ENCODE peak calls at places on chromosomes 1 and 21, in ten cellular contexts. One of them, this sample, is unnamed.
A peak's percentile ranks its signal among the peaks of the same experiment; 100 is the strongest.

GRCh38 chr1:50333595-50333974 is 89.7 kb downstream of the DMRTA2 start:
- DNase-seq in kidney tubule cell: peak; percentile 60
- DNase-seq in Peyer's patch: peak; percentile 60
- DNase-seq in astrocyte of the spinal cord: peak; percentile 15
- DNase-seq in NCI-H1930: peak; percentile 62
- DNase-seq in NCI-H1092 treated with DMSO at 0.1 percent for 48 hours: peak; percentile 17
- DNase-seq in WTC11: peak; percentile 80
- DNase-seq in coronary artery: peak; percentile 52
- DNase-seq in left ventricle myocardium inferior: peak; percentile 52
- DNase-seq in OCI-LY7: peak; percentile 51
- DNase-seq in this sample: peak; percentile 80

GRCh38 chr21:44820851-44821250 is 3.0 kb upstream of the SUMO3 start:
- DNase-seq in kidney tubule cell: peak; percentile 34
- DNase-seq in Peyer's patch: no peak
- DNase-seq in astrocyte of the spinal cord: no peak
- DNase-seq in NCI-H1930: no peak
- DNase-seq in NCI-H1092 treated with DMSO at 0.1 percent for 48 hours: no peak
- DNase-seq in WTC11: no peak
- DNase-seq in coronary artery: no peak
- DNase-seq in left ventricle myocardium inferior: no peak
- DNase-seq in OCI-LY7: no peak
- DNase-seq in this sample: no peak

GRCh38 chr1:66492424-66492823 is 41.5 kb upstream of the SGIP1 start:
- DNase-seq in kidney tubule cell: no peak
- DNase-seq in Peyer's patch: no peak
- DNase-seq in astrocyte of the spinal cord: no peak
- DNase-seq in NCI-H1930: no peak
- DNase-seq in NCI-H1092 treated with DMSO at 0.1 percent for 48 hours: no peak
- DNase-seq in WTC11: no peak
- DNase-seq in coronary artery: no peak
- DNase-seq in left ventricle myocardium inferior: no peak
- DNase-seq in OCI-LY7: no peak
- DNase-seq in this sample: no peak

GRCh38 chr1:75361260-75361659 is 227.1 kb downstream of the LHX8 start:
- DNase-seq in kidney tubule cell: no peak
- DNase-seq in Peyer's patch: no peak
- DNase-seq in astrocyte of the spinal cord: no peak
- DNase-seq in NCI-H1930: no peak
- DNase-seq in NCI-H1092 treated with DMSO at 0.1 percent for 48 hours: no peak
- DNase-seq in WTC11: no peak
- DNase-seq in coronary artery: no peak
- DNase-seq in left ventricle myocardium inferior: no peak
- DNase-seq in OCI-LY7: no peak
- DNase-seq in this sample: peak; percentile 43

GRCh38 chr1:114224196-114224907 is 70.7 kb upstream of the SYT6 start:
- DNase-seq in kidney tubule cell: no peak
- DNase-seq in Peyer's patch: no peak
- DNase-seq in astrocyte of the spinal cord: no peak
- DNase-seq in NCI-H1930: no peak
- DNase-seq in NCI-H1092 treated with DMSO at 0.1 percent for 48 hours: no peak
- DNase-seq in WTC11: no peak
- DNase-seq in coronary artery: no peak
- DNase-seq in left ventricle myocardium inferior: no peak
- DNase-seq in OCI-LY7: no peak
- DNase-seq in this sample: no peak

GRCh38 chr1:25820247-25821111 is 725 bp downstream of the MTFR1L start:
- DNase-seq in kidney tubule cell: peak; percentile 77
- DNase-seq in Peyer's patch: peak; percentile 89
- DNase-seq in astrocyte of the spinal cord: peak; percentile 59
- DNase-seq in NCI-H1930: no peak
- DNase-seq in NCI-H1092 treated with DMSO at 0.1 percent for 48 hours: peak; percentile 49
- DNase-seq in WTC11: peak; percentile 47
- DNase-seq in coronary artery: peak; percentile 74
- DNase-seq in left ventricle myocardium inferior: peak; percentile 38
- DNase-seq in OCI-LY7: peak; percentile 89
- DNase-seq in this sample: peak; percentile 73

GRCh38 chr1:214990619-214991018 is 91.9 kb upstream of the KCNK2 start:
- DNase-seq in kidney tubule cell: peak; percentile 91
- DNase-seq in Peyer's patch: no peak
- DNase-seq in astrocyte of the spinal cord: peak; percentile 93
- DNase-seq in NCI-H1930: no peak
- DNase-seq in NCI-H1092 treated with DMSO at 0.1 percent for 48 hours: no peak
- DNase-seq in WTC11: no peak
- DNase-seq in coronary artery: no peak
- DNase-seq in left ventricle myocardium inferior: no peak
- DNase-seq in OCI-LY7: no peak
- DNase-seq in this sample: no peak

GRCh38 chr1:182101415-182102041 is 40.0 kb upstream of the ZNF648 start:
- DNase-seq in kidney tubule cell: peak; percentile 83
- DNase-seq in Peyer's patch: no peak
- DNase-seq in astrocyte of the spinal cord: no peak
- DNase-seq in NCI-H1930: no peak
- DNase-seq in NCI-H1092 treated with DMSO at 0.1 percent for 48 hours: no peak
- DNase-seq in WTC11: peak; percentile 84
- DNase-seq in coronary artery: no peak
- DNase-seq in left ventricle myocardium inferior: no peak
- DNase-seq in OCI-LY7: no peak
- DNase-seq in this sample: no peak

GRCh38 chr1:87953732-87954344 is 625.2 kb downstream of the LMO4 start:
- DNase-seq in kidney tubule cell: peak; percentile 81
- DNase-seq in Peyer's patch: peak; percentile 89
- DNase-seq in astrocyte of the spinal cord: peak; percentile 83
- DNase-seq in NCI-H1930: peak; percentile 41
- DNase-seq in NCI-H1092 treated with DMSO at 0.1 percent for 48 hours: peak; percentile 58
- DNase-seq in WTC11: peak; percentile 58
- DNase-seq in coronary artery: no peak
- DNase-seq in left ventricle myocardium inferior: peak; percentile 38
- DNase-seq in OCI-LY7: peak; percentile 57
- DNase-seq in this sample: peak; percentile 81

GRCh38 chr1:119818181-119818580 is 6.9 kb upstream of the REG4 start:
- DNase-seq in kidney tubule cell: no peak
- DNase-seq in Peyer's patch: no peak
- DNase-seq in astrocyte of the spinal cord: no peak
- DNase-seq in NCI-H1930: no peak
- DNase-seq in NCI-H1092 treated with DMSO at 0.1 percent for 48 hours: no peak
- DNase-seq in WTC11: no peak
- DNase-seq in coronary artery: no peak
- DNase-seq in left ventricle myocardium inferior: no peak
- DNase-seq in OCI-LY7: no peak
- DNase-seq in this sample: no peak

GRCh38 chr1:117623141-117623540 is 17.3 kb downstream of the TENT5C start:
- DNase-seq in kidney tubule cell: no peak
- DNase-seq in Peyer's patch: no peak
- DNase-seq in astrocyte of the spinal cord: no peak
- DNase-seq in NCI-H1930: no peak
- DNase-seq in NCI-H1092 treated with DMSO at 0.1 percent for 48 hours: no peak
- DNase-seq in WTC11: no peak
- DNase-seq in coronary artery: no peak
- DNase-seq in left ventricle myocardium inferior: no peak
- DNase-seq in OCI-LY7: no peak
- DNase-seq in this sample: peak; percentile 18